ENCODE peak calls at places on chromosomes 5 and 9, in ten cellular contexts. Y is left lung; F is HFFc6; Z is Panc1; H is Calu3; R is type B pancreatic cell; O is CD4-positive, alpha-beta T cell; B is IMR-90; G is MCF 10A; J is progenitor cell of endocrine pancreas. L is an unnamed sample.

GRCh38 chr9:71619926-71620325 is 148.4 kb downstream of the CEMIP2 start:
- DNase-seq in Y (no peak), Z (no peak), R (no peak), F (no peak), O (no peak), B (no peak), H (no peak), J (no peak), G (no peak), L (no peak)

GRCh38 chr5:32076699-32077695 is 97.1 kb downstream of the GOLPH3 start:
- DNase-seq in O (no peak), Y (no peak), G (peak), H (peak), F (peak), J (no peak), R (no peak), Z (peak), B (peak), L (no peak)

GRCh38 chr5:173968154-173968553 is 20.8 kb upstream of the C5orf47 start:
- DNase-seq in Y (no peak), Z (no peak), J (no peak), R (no peak), G (no peak), F (no peak), H (no peak), B (no peak), O (no peak), L (no peak)

GRCh38 chr5:132300572-132301340 is 6.6 kb downstream of the SLC22A4 start:
- DNase-seq in F (no peak), B (no peak), R (no peak), H (no peak), Y (no peak), J (no peak), G (no peak), Z (no peak), O (no peak), L (no peak)

GRCh38 chr5:124742983-124743533 is 3.4 kb downstream of the ZNF608 start:
- DNase-seq in Z (no peak), H (peak), R (no peak), G (peak), F (peak), J (no peak), Y (peak), B (peak), O (no peak), L (no peak)

GRCh38 chr9:78930281-78930680 is 633.4 kb downstream of the PSAT1 start:
- DNase-seq in Z (no peak), G (no peak), F (no peak), Y (no peak), R (no peak), B (no peak), J (no peak), O (no peak), H (no peak), L (no peak)

GRCh38 chr5:125012727-125013451 is 266.4 kb upstream of the ZNF608 start:
- DNase-seq in R (no peak), H (peak), F (no peak), Y (no peak), O (no peak), G (no peak), B (no peak), J (no peak), Z (no peak), L (no peak)

GRCh38 chr5:157312492-157312891 is 46.6 kb downstream of the CYFIP2 start:
- DNase-seq in J (peak), B (peak), R (no peak), O (peak), Z (peak), F (peak), Y (no peak), H (peak), G (peak), L (no peak)

GRCh38 chr9:116687762-116688160 is 656 bp downstream of the TRIM32 start:
- DNase-seq in Z (no peak), Y (no peak), O (no peak), R (no peak), H (no peak), B (no peak), F (no peak), J (no peak), G (no peak), L (no peak)

GRCh38 chr9:98702340-98702739 is 6.4 kb downstream of the GABBR2 start:
- DNase-seq in B (no peak), O (no peak), R (no peak), F (no peak), G (no peak), Z (no peak), H (no peak), J (no peak), Y (no peak), L (no peak)

GRCh38 chr5:35668794-35669193 is 51.1 kb downstream of the SPEF2 start:
- DNase-seq in B (no peak), H (no peak), Y (no peak), J (no peak), R (no peak), O (no peak), Z (no peak), G (no peak), F (no peak), L (no peak)

GRCh38 chr5:167061695-167062094 is 1229.8 kb upstream of the WWC1 start:
- DNase-seq in Z (no peak), R (no peak), O (no peak), G (no peak), H (no peak), F (no peak), B (no peak), Y (no peak), J (no peak), L (no peak)

GRCh38 chr5:7325975-7326911 is 69.7 kb upstream of the ADCY2 start:
- DNase-seq in H (no peak), Y (no peak), R (no peak), G (no peak), Z (no peak), F (peak), B (no peak), J (no peak), O (no peak), L (no peak)

GRCh38 chr5:41068169-41068568 is 3.0 kb downstream of the MROH2B start:
- DNase-seq in J (no peak), F (no peak), Y (no peak), B (no peak), R (no peak), O (no peak), G (peak), H (no peak), Z (no peak), L (no peak)

GRCh38 chr5:32955814-32956213 is 244.7 kb downstream of the NPR3 start:
- DNase-seq in Z (no peak), Y (no peak), O (no peak), B (no peak), F (no peak), H (no peak), R (no peak), J (no peak), G (no peak), L (no peak)

GRCh38 chr5:113204525-113205161 is 228.0 kb downstream of the DCP2 start:
- DNase-seq in R (no peak), H (no peak), J (no peak), B (peak), Z (no peak), F (no peak), G (peak), Y (no peak), O (no peak), L (no peak)

GRCh38 chr9:4143951-4144717 is 155.7 kb downstream of the GLIS3 start:
- DNase-seq in B (peak), Y (no peak), R (no peak), H (no peak), F (peak), G (no peak), O (no peak), J (no peak), Z (no peak), L (peak)

DNA sequence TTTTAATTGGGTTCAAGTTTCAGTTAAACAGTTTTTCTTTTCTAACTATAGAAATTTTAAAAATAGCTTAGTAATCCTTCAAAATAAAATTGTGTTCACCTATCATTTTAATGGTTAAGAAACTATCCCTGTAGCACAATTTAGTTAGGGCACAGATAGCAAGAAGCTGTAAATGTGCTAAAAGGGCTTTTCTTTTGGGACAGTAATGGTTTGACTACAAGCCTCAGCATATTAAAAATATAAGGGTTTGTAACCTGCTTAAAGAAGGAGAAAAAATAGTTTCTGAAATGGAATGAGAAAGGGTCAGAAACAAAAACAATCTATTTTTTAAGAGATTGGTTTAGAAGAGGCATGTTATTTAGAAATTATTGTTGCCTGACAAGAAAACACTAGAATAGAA is 62.7 kb downstream of the PDE4D start:
- DNase-seq in B (no peak), R (no peak), G (no peak), H (no peak), O (no peak), Z (no peak), Y (no peak), F (no peak), J (no peak), L (no peak)
- TF ChIP-seq CTCF in B (no peak), R (no peak), G (no peak), H (no peak), O (no peak), Z (no peak), Y (no peak), F (no peak), J (no peak), L (no peak)

GRCh38 chr9:35727676-35728040 is 4.3 kb downstream of the TLN1 start:
- DNase-seq in Z (no peak), H (no peak), B (no peak), O (no peak), Y (no peak), G (no peak), F (no peak), J (no peak), R (no peak), L (no peak)

GRCh38 chr9:35725362-35725761 is 6.6 kb downstream of the TLN1 start:
- DNase-seq in O (no peak), Y (no peak), B (no peak), R (no peak), F (no peak), Z (no peak), J (no peak), G (no peak), H (no peak), L (no peak)

GRCh38 chr9:35728041-35728971 is 3.7 kb downstream of the TLN1 start:
- DNase-seq in Y (peak), H (no peak), O (no peak), G (peak), Z (no peak), J (no peak), B (peak), R (no peak), F (peak), L (peak)

GRCh38 chr9:35729101-35729500 is 2.9 kb downstream of the TLN1 start:
- DNase-seq in Y (no peak), G (no peak), R (no peak), B (peak), H (no peak), J (no peak), F (no peak), O (no peak), Z (no peak), L (no peak)

DNA sequence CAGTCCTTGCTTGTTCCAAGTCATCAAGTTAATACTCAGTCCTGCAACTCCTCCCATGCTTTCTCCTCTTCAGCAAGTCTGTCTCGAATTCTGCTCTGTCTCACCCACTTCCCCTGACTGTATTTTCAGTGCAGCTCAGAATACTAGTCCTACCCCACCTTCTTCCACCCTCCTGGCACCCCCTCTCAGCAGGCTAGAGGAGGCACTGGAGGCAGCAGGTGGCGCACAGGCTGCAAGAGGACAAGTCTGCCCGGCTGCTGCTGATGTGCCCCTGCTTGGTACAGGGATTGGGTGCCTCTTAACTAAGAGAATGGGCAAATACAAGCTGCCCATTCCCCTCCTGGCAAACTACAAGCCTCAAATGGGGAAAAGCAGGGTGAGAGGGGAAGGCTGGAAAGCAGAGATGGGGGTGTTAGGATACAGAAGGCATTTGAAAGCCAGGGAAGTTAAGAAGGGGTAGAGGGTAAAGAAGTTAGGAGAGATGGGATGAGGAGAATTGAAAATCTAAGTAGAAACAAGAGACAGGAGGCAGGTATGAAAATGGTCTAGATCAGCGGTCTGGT is 5.0 kb downstream of the TLN1 start:
- DNase-seq in J (no peak), B (peak), Y (no peak), F (peak), O (peak), G (no peak), Z (no peak), H (no peak), R (no peak), L (no peak)
- TF ChIP-seq CTCF in J (no peak), B (peak), Y (no peak), F (peak), O (peak), G (no peak), Z (no peak), H (no peak), R (no peak), L (peak)

GRCh38 chr5:177299711-177300110 is 3.8 kb downstream of the RAB24 start:
- DNase-seq in G (no peak), Z (no peak), Y (no peak), J (no peak), B (no peak), H (no peak), O (no peak), F (no peak), R (no peak), L (no peak)

GRCh38 chr5:177302354-177303110 is 987 bp downstream of the RAB24 start:
- DNase-seq in Y (no peak), F (no peak), O (no peak), Z (no peak), R (no peak), B (peak), J (no peak), G (peak), H (no peak), L (no peak)

GRCh38 chr5:177300971-177301370 is 2.5 kb downstream of the RAB24 start:
- DNase-seq in O (no peak), Y (no peak), B (no peak), G (peak), R (peak), F (no peak), Z (no peak), J (no peak), H (no peak), L (no peak)

GRCh38 chr5:177301503-177302165 is 1.9 kb downstream of the RAB24 start:
- DNase-seq in G (peak), H (peak), Z (no peak), R (peak), Y (peak), B (no peak), F (no peak), J (no peak), O (no peak), L (no peak)

DNA sequence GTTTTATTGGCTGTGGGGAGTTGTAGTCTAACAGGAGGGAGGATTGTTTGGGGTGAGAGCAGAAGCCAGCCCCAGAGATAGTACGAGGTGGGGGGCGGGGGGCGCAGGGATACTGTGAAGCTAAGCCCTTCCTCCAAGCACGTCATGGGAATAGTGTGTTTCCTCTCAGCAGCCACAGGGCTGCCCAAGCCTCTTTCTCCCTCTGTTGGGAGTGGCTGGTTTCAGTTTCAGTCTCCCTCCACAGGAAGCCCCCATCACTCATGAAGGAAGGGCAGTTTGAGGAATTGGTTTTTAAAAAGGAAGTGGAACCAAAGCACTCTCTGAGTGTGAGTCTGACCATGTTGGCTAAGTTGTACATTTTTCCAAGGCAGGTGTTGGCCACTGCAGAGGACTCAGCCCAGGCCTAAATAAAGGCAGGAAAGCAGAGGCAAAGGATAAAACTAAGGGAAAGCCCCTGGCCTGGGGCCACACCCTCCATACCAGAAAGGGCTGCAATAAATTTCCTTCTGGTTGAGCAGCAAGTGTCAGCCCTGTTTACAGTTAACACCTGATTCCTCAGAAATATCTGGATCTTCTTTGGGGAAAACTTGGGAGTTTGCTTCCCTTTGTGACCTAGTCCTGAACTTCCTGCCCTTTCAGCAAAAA is 3.2 kb downstream of the RAB24 start:
- DNase-seq in Z (no peak), J (no peak), R (peak), F (peak), Y (peak), H (peak), G (peak), B (peak), O (no peak), L (no peak)
- TF ChIP-seq CTCF in Z (no peak), J (no peak), R (no peak), F (peak), Y (no peak), H (no peak), G (no peak), B (peak), O (no peak), L (peak)

DNA sequence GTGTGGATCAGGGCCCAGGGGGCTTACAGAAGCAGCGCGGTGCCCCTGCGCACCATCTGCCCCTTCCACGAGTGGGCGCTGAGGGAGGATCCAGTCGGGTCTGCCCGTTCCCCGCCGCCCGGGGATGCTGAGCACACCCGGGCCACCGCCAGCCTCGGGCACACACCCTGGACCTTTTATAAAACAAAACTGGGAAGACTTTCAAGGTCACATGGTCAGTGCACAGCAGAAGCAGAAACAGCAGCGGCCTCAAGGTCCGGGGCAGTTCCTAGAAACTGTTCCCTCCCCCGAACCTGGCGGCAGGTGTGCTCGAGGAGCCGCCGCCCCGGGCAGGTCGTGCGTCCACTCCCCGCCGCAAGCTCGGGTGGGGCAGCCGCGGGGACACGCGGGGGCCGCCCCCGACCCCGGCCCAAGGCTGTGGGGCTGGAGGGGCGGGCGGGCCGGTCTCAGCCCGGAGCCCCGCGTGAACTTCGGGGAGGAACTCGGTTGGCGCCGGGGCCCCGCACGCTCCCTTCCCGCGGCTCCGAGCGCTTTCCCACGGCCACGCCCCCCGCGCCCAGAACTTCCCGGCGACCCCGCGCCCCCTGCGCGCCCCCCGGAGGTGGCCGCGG is 619 bp upstream of the PPP1R26 start:
- DNase-seq in R (no peak), H (peak), G (peak), J (peak), Z (no peak), B (no peak), O (no peak), F (no peak), Y (peak), L (no peak)
- TF ChIP-seq CTCF in R (peak), H (no peak), G (no peak), J (peak), Z (peak), B (peak), O (peak), F (peak), Y (no peak), L (peak)

GRCh38 chr9:113999256-114000062 is 78.6 kb downstream of the AMBP start:
- DNase-seq in G (no peak), R (peak), O (no peak), Z (no peak), J (peak), F (no peak), B (no peak), H (no peak), Y (peak), L (no peak)

GRCh38 chr9:113997610-113998009 is 80.5 kb downstream of the AMBP start:
- DNase-seq in Z (no peak), R (no peak), B (no peak), F (no peak), Y (peak), H (no peak), J (no peak), G (no peak), O (no peak), L (no peak)

GRCh38 chr9:113998114-113998513 is 80.0 kb downstream of the AMBP start:
- DNase-seq in B (no peak), J (no peak), O (no peak), H (no peak), Y (peak), R (no peak), F (no peak), G (no peak), Z (no peak), L (no peak)

GRCh38 chr9:114000063-114000454 is 78.0 kb downstream of the AMBP start:
- DNase-seq in G (no peak), F (no peak), Y (peak), B (no peak), O (no peak), J (peak), R (peak), Z (no peak), H (no peak), L (no peak)

DNA sequence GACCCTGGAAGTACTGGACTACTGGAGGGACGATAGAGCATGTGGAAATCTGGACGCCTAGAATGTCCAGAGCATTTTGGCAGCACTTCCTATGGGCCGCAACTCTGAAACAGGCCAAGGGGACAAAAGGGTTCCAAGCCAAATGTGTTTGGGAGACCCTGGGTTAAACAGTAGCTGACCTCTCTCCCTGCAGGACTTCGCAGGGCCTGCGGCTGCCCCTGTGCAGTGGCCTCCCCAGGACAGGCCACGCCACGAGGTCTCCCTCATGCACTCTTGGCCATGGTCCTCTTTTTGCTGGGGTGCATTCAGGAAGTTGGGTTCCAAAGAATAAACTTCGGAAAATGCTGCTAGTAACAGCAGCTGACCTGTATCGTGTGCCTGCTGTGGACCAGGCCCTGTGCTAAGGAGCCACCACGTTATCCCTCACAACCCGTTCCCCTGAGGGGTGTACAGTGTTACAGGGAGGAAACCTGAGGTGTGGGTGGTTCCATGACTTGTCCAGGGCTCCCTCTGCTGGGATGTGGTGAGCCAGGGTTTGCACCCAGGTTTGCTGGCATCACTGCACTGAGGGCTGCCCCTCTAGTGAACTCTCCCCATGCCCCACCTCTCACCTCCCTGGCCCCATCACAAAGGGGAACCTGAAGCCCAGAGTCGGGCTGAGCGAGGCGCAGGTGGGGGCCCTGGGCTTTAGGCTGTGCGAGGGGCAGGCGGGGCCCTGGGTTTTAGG is 79.4 kb downstream of the AMBP start:
- DNase-seq in Y (peak), J (no peak), H (peak), F (no peak), G (no peak), B (peak), O (no peak), Z (no peak), R (peak), L (no peak)
- TF ChIP-seq CTCF in Y (no peak), J (peak), H (no peak), F (peak), G (no peak), B (peak), O (no peak), Z (no peak), R (peak), L (peak)

GRCh38 chr9:115328677-115329076 is 210.7 kb upstream of the TNC start:
- DNase-seq in Y (no peak), G (no peak), B (no peak), F (no peak), O (no peak), Z (no peak), H (no peak), J (no peak), R (no peak), L (no peak)

GRCh38 chr9:115335441-115335840 is 217.5 kb upstream of the TNC start:
- DNase-seq in H (no peak), J (no peak), G (no peak), B (no peak), Y (no peak), O (no peak), Z (no peak), R (no peak), F (no peak), L (no peak)

GRCh38 chr9:115328228-115328627 is 210.3 kb upstream of the TNC start:
- DNase-seq in O (no peak), Y (peak), R (no peak), Z (no peak), F (peak), G (no peak), H (no peak), J (no peak), B (peak), L (peak)

GRCh38 chr9:115333671-115334070 is 215.7 kb upstream of the TNC start:
- DNase-seq in J (no peak), O (no peak), G (peak), Y (no peak), B (no peak), R (no peak), F (no peak), Z (no peak), H (no peak), L (no peak)
- TF ChIP-seq CTCF in J (no peak), O (no peak), G (no peak), Y (no peak), B (no peak), R (no peak), F (no peak), Z (no peak), H (no peak), L (no peak)